ENCODE peak calls at places on chromosome 12, in ten cellular contexts. T, X, S, U, J, I, D, W, P and V are unnamed samples.

GRCh38 chr12:127342861-127343260 is 924.1 kb upstream of the TMEM132C start:
- DNase-seq in P (no peak), X (no peak), D (no peak), W (no peak), T (no peak), J (no peak), U (peak), S (no peak), I (no peak), V (no peak)

GRCh38 chr12:65464930-65465329 is 186.4 kb downstream of the MSRB3 start:
- DNase-seq in W (peak), T (no peak), J (no peak), U (peak), S (peak), D (peak), I (no peak), X (no peak), P (no peak), V (no peak)

GRCh38 chr12:114916124-114916523 is 232.1 kb upstream of the TBX3 start:
- DNase-seq in W (peak), I (no peak), D (peak), P (no peak), X (no peak), S (no peak), J (no peak), T (no peak), U (peak), V (no peak)

GRCh38 chr12:94889512-94890210 is 113.8 kb downstream of the NDUFA12 start:
- DNase-seq in P (no peak), U (no peak), T (no peak), X (no peak), S (peak), D (no peak), W (no peak), I (no peak), J (no peak), V (peak)

GRCh38 chr12:95956557-95957145 is 13.5 kb downstream of the AMDHD1 start:
- DNase-seq in J (no peak), I (no peak), S (no peak), U (no peak), X (no peak), T (no peak), W (no peak), D (no peak), P (no peak), V (no peak)

GRCh38 chr12:119683413-119683812 is 15.5 kb downstream of the PRKAB1 start:
- DNase-seq in W (no peak), X (no peak), S (no peak), J (no peak), I (no peak), U (peak), D (no peak), P (no peak), T (no peak), V (no peak)

GRCh38 chr12:93879476-93880376 is 202.6 kb downstream of the CRADD start:
- DNase-seq in X (no peak), U (peak), I (no peak), D (no peak), W (peak), S (no peak), T (no peak), P (no peak), J (no peak), V (no peak)

GRCh38 chr12:30707628-30708342 is 12.1 kb upstream of the IPO8 start:
- DNase-seq in T (no peak), D (no peak), I (no peak), X (no peak), U (no peak), W (no peak), J (no peak), S (no peak), P (no peak), V (no peak)

GRCh38 chr12:3078086-3078820 is 1.1 kb downstream of the TSPAN9 start:
- DNase-seq in D (no peak), S (no peak), X (no peak), W (no peak), I (no peak), U (no peak), J (no peak), P (no peak), T (no peak), V (no peak)

GRCh38 chr12:89999699-90000505 is 291.3 kb upstream of the ATP2B1 start:
- DNase-seq in J (no peak), W (no peak), T (no peak), U (peak), P (no peak), I (no peak), D (no peak), S (no peak), X (no peak), V (no peak)

GRCh38 chr12:53978477-53979356 is 4.0 kb upstream of the HOTAIR start:
- DNase-seq in U (no peak), S (peak), I (no peak), T (no peak), J (no peak), D (no peak), W (no peak), X (no peak), P (no peak), V (peak)

GRCh38 chr12:15206338-15206737 is 14.9 kb downstream of the RERG start:
- DNase-seq in W (no peak), X (no peak), U (no peak), J (no peak), I (no peak), T (no peak), D (no peak), S (no peak), P (no peak), V (no peak)

GRCh38 chr12:121524196-121524930 is 56.5 kb downstream of the KDM2B start:
- DNase-seq in J (no peak), W (no peak), U (no peak), P (no peak), S (no peak), D (no peak), I (no peak), X (no peak), T (no peak), V (no peak)

GRCh38 chr12:64633940-64634337 is 23.6 kb downstream of the RASSF3 start:
- DNase-seq in W (no peak), T (peak), P (peak), U (peak), J (peak), I (no peak), S (peak), X (peak), D (peak), V (peak)

GRCh38 chr12:58425481-58426392 is 484.4 kb downstream of the ATP23 start:
- DNase-seq in W (peak), J (peak), U (peak), D (peak), I (peak), X (no peak), S (peak), P (peak), T (peak), V (no peak)

GRCh38 chr12:108360057-108360456 is 20.9 kb upstream of the CMKLR1 start:
- DNase-seq in X (no peak), I (no peak), W (no peak), U (no peak), P (no peak), D (no peak), J (no peak), S (no peak), T (no peak), V (no peak)

GRCh38 chr12:55876110-55876509 is 33.4 kb upstream of the MMP19 start:
- DNase-seq in W (no peak), I (no peak), P (no peak), J (no peak), D (no peak), X (no peak), U (no peak), T (no peak), S (no peak), V (no peak)

GRCh38 chr12:94263011-94263786 is 114.8 kb downstream of the PLXNC1 start:
- DNase-seq in J (peak), P (no peak), T (no peak), S (no peak), U (peak), X (no peak), D (no peak), W (no peak), I (peak), V (no peak)

GRCh38 chr12:14111230-14111865 is 129.9 kb upstream of the GRIN2B start:
- DNase-seq in S (peak), U (no peak), D (no peak), I (peak), P (no peak), X (no peak), T (no peak), J (no peak), W (no peak), V (peak)
- TF ChIP-seq CTCF in S (peak), U (no peak), D (no peak), I (peak), P (no peak), X (no peak), T (no peak), J (no peak), W (no peak), V (peak)

DNA sequence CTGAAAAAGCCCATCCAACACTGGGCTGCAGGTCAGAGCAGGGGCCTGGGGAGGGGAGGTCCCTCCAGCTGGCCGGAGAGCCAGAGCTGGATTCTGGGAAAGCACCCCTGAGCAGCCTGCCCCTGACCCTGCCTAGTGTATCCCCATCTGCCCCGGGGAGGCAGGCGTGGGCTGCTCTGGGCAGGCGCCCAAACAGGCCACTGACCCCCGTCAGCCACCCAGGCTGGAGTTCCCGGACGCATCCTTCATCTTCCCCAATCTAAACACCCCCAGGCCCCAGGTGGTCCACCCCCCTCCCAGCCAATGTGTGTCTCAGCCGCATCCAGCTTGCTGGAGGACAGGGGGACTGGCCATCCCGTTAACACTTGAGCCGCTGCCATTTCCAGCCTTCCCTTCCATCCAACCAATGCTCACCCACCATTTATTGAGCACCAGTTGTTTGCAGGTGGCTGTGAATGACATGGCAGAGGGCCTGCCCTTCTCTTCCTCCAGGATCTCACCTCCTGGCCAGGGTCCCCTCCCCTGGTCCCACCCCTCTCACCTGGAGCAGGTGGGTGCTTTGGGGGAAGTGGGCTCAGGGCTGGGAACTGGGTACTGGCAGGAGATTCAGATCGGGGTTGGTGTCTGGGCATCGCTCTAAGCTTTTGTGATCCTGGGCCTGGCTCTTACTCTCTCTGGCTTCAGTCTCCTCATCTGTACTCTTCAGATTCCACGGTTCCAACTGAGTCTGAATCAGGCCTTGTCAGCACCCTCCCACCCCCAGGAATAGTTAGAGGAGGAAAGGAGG is 743 bp upstream of the DTX1 start:
- DNase-seq in I (no peak), W (no peak), D (no peak), X (no peak), P (no peak), U (no peak), J (no peak), S (no peak), T (no peak), V (no peak)
- H3K4me3 ChIP-seq in I (no peak), W (no peak), D (no peak), X (no peak), P (no peak), U (no peak), J (no peak), S (no peak), T (no peak), V (no peak)

DNA sequence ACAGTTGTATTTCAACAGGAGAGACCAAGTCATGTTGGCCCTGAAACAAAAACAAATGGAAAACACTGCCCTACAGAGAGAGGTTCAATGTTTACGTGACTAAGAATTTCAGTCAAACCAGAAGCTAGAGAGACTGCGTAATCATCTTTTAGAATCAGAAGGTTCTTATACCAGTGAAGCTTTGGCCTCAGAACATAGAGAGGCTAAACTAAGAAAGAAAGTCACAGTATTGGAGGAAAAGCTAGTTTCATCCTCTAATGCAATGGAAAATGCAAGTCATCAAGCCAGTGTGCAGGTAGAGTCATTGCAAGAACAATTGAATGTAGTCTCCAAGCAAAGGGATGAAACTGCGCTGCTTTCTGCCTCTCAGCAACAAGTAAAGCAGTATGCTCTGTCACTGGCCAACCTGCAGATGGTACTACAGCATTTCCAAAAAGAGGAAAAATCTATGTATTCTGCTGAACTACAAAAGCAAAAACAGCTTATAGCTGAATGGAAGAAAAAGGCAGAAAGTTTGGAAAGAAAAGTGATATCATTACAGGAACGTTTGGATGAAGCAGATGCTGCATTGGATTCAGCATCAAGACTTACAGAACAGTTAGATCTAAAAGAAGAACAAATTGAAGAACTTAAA is 32.5 kb upstream of the NUAK1 start:
- DNase-seq in J (no peak), T (no peak), I (no peak), S (no peak), D (no peak), W (no peak), X (no peak), P (no peak), U (peak), V (no peak)
- TF ChIP-seq CTCF in J (no peak), T (no peak), I (no peak), S (no peak), D (no peak), W (no peak), X (no peak), P (no peak), U (peak), V (no peak)

GRCh38 chr12:6614513-6615177 is 7.5 kb upstream of the CHD4 start:
- DNase-seq in P (no peak), U (no peak), T (no peak), X (no peak), J (no peak), I (no peak), S (peak), D (no peak), W (no peak), V (no peak)

GRCh38 chr12:6612247-6612646 is 5.1 kb upstream of the CHD4 start:
- DNase-seq in D (no peak), P (no peak), U (no peak), I (no peak), T (no peak), S (no peak), W (no peak), X (no peak), J (no peak), V (no peak)

GRCh38 chr12:6612652-6613014 is 5.5 kb upstream of the CHD4 start:
- DNase-seq in J (no peak), P (no peak), U (no peak), I (no peak), T (no peak), D (no peak), X (no peak), W (no peak), S (no peak), V (no peak)

GRCh38 chr12:6613776-6614512 is 6.8 kb upstream of the CHD4 start:
- DNase-seq in U (peak), D (peak), I (peak), W (peak), X (peak), T (peak), J (peak), P (peak), S (peak), V (peak)

DNA sequence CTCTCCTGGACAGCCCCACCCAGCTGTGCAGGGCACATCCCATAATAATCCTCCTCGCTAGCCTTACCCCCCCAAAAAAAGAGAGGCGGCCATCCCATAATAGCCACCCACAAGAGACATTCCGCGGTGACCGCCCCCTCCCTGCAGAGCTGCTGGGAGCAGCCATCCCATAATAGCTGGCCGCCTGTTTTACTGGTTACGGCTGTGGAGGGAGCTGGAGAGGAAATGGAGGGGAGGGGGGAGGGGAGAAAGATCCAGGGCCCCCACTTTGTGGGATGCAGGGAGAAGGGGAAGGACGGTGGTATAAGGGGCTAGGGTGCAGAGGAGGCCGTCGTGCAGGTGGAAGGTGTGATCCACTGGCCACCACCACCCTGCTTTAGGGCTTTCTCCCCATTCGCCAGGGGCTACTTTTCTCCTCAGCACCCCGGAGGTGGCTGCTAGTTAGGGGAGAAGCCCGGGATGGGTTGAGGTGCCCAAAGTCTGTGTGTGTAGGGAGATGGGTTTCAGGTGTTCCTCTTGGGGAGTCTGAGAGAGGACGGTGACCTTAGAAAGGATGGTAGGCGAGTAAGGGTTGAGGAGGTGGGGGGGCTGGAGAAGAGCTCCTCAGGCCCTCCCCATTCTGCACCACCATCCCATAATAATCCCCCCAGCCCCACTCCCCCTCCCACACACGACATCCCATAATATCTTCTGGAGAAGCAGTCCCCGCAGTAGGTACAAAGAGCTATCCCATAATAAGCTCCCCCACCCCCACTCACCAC is 6.0 kb upstream of the CHD4 start:
- DNase-seq in T (peak), D (peak), X (peak), J (peak), S (peak), P (peak), W (peak), I (peak), U (peak), V (peak)
- H3K4me3 ChIP-seq in T (no peak), D (no peak), X (peak), J (peak), S (no peak), P (peak), W (no peak), I (no peak), U (peak), V (peak)

DNA sequence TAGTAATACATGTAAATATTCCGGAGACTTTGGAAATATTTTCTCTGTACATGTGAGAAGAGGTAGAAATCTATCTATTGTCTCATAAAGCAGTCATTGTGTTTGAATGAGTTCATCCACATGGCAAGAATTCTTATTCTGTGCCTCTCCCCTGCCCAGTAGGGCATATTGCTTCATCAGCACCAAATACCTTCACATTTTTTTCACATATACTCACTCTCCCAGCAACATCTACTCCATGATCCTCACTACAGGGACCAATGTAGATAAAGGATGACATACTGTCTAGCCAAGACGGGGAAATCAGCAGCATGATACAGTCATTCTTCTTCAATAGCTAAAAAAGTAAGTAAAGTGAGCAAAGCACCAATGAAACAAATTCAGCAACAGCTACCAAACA is 1.3 kb upstream of the TAS2R14 start:
- DNase-seq in D (peak), W (peak), X (no peak), P (no peak), S (no peak), I (no peak), T (no peak), U (peak), J (no peak), V (no peak)
- TF ChIP-seq CTCF in D (no peak), W (no peak), X (no peak), P (no peak), S (no peak), I (no peak), T (no peak), U (no peak), J (no peak), V (no peak)

DNA sequence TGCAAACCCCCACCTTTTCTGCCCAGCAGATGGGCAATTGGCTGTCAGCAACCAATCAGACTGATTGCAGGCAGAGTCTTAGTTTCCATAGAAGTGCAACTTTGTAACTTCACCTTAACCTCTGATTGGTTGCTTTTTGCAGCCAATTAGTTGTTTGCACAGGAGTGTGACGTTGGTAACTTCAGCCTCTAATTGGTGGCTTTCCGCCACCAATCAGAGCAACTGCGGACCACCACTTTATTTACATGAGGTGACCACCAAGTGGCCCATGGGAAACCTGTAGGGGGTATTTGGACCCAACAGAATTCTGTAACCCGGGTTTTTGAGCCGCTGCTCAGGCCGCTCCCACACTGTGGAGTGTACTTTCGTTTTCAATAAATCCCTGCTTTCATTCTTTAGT is 32.3 kb downstream of the CDKN1B start:
- DNase-seq in I (no peak), P (no peak), J (no peak), S (no peak), X (no peak), T (no peak), D (no peak), W (no peak), U (peak), V (no peak)
- H3K4me3 ChIP-seq in I (no peak), P (peak), J (peak), S (no peak), X (peak), T (no peak), D (no peak), W (no peak), U (peak), V (no peak)

GRCh38 chr12:100371146-100371545 is 14.3 kb downstream of the SLC17A8 start:
- DNase-seq in S (no peak), I (no peak), P (no peak), D (no peak), U (no peak), W (no peak), T (no peak), X (no peak), J (no peak), V (no peak)
- TF ChIP-seq CTCF in S (no peak), I (no peak), P (no peak), D (no peak), U (no peak), W (no peak), T (no peak), X (no peak), J (no peak), V (no peak)